ENCODE peak calls at places on chromosome 5, in nine cellular contexts. B is RWPE1, S is dorsolateral prefrontal cortex, V is lung, H is choroid plexus epithelial cell, I is GM12864, E is PC-9, M is HFF-Myc, Q is cardiac muscle cell. R is an unnamed sample.

GRCh38 chr5:151092750-151093149 is 11.9 kb upstream of the TNIP1 start:
- DNase-seq in V (peak), E (peak), S (no peak), H (peak), M (no peak), B (peak), I (no peak), Q (no peak), R (peak)

GRCh38 chr5:25862276-25862675 is 1176.1 kb downstream of the CDH9 start:
- DNase-seq in B (no peak), M (no peak), I (no peak), Q (no peak), H (no peak), E (no peak), S (no peak), V (no peak), R (no peak)

GRCh38 chr5:124755565-124755964 is 9.1 kb upstream of the ZNF608 start:
- DNase-seq in V (no peak), S (peak), H (peak), B (peak), E (no peak), M (no peak), Q (no peak), I (no peak), R (peak)

GRCh38 chr5:123754903-123755302 is 242.9 kb downstream of the CSNK1G3 start:
- DNase-seq in E (no peak), B (no peak), S (no peak), V (no peak), H (peak), M (no peak), I (no peak), Q (peak), R (no peak)

GRCh38 chr5:120528609-120529008 is 64.5 kb downstream of the PRR16 start:
- DNase-seq in E (no peak), Q (no peak), I (no peak), S (no peak), B (no peak), M (no peak), H (no peak), V (no peak), R (no peak)

GRCh38 chr5:79474416-79475173 is 39.3 kb downstream of the HOMER1 start:
- DNase-seq in H (no peak), E (no peak), B (no peak), S (no peak), I (no peak), M (peak), Q (no peak), V (no peak), R (no peak)

GRCh38 chr5:144422025-144422424 is 251.4 kb downstream of the KCTD16 start:
- DNase-seq in H (no peak), V (no peak), I (no peak), E (no peak), B (no peak), Q (no peak), M (no peak), S (no peak), R (no peak)

GRCh38 chr5:172858990-172859811 is 25.1 kb downstream of the ERGIC1 start:
- DNase-seq in M (no peak), I (no peak), Q (peak), V (peak), E (peak), H (peak), S (no peak), B (no peak), R (no peak)

GRCh38 chr5:112914584-112914983 is 7.4 kb downstream of the REEP5 start:
- DNase-seq in M (no peak), Q (peak), V (no peak), E (no peak), S (no peak), H (peak), B (no peak), I (no peak), R (no peak)

GRCh38 chr5:144122081-144122480 is 48.4 kb downstream of the YIPF5 start:
- DNase-seq in H (no peak), B (no peak), Q (no peak), V (no peak), E (no peak), I (no peak), M (no peak), S (no peak), R (no peak)

GRCh38 chr5:173880306-173880985 is 7.7 kb upstream of the CPEB4 start:
- DNase-seq in Q (no peak), E (peak), B (no peak), I (no peak), H (peak), M (no peak), S (no peak), V (no peak), R (no peak)

GRCh38 chr5:142784405-142784955 is 14.3 kb downstream of the ARHGAP26 start:
- DNase-seq in Q (no peak), I (no peak), E (no peak), B (no peak), S (no peak), H (no peak), M (no peak), V (no peak), R (no peak)

GRCh38 chr5:14244721-14245518 is 101.8 kb downstream of the TRIO start:
- DNase-seq in B (no peak), Q (no peak), V (no peak), M (no peak), E (no peak), I (no peak), H (peak), S (no peak), R (no peak)

GRCh38 chr5:61808884-61809283 is 476.8 kb downstream of the ZSWIM6 start:
- DNase-seq in E (no peak), Q (no peak), V (no peak), M (no peak), S (no peak), I (no peak), B (no peak), H (no peak), R (no peak)

GRCh38 chr5:116361171-116361967 is 213.3 kb downstream of the SEMA6A start:
- DNase-seq in M (no peak), Q (peak), I (no peak), H (peak), B (no peak), V (no peak), E (no peak), S (peak), R (no peak)

GRCh38 chr5:34524123-34524522 is 132.0 kb upstream of the RAI14 start:
- DNase-seq in H (peak), M (no peak), E (peak), S (no peak), Q (no peak), I (no peak), B (peak), V (no peak), R (peak)

GRCh38 chr5:170221319-170221718 is 11.5 kb upstream of the C5orf58 start:
- DNase-seq in S (no peak), H (peak), E (no peak), M (no peak), I (no peak), V (no peak), B (no peak), Q (no peak), R (no peak)
- TF ChIP-seq CTCF in S (no peak), H (peak), E (no peak), M (no peak), I (no peak), V (no peak), B (no peak), Q (peak), R (no peak)

GRCh38 chr5:110054240-110054639 is 364.5 kb downstream of the MAN2A1 start:
- DNase-seq in S (no peak), V (no peak), E (no peak), Q (peak), H (peak), M (peak), B (peak), I (peak), R (peak)
- TF ChIP-seq CTCF in S (no peak), V (no peak), E (no peak), Q (peak), H (peak), M (no peak), B (peak), I (peak), R (peak)

GRCh38 chr5:1382248-1382700 is 37.4 kb upstream of the CLPTM1L start:
- DNase-seq in H (no peak), S (no peak), I (no peak), V (no peak), E (no peak), Q (no peak), B (no peak), M (no peak), R (no peak)

GRCh38 chr5:1383886-1384401 is 39.0 kb upstream of the CLPTM1L start:
- DNase-seq in S (no peak), H (no peak), B (no peak), M (no peak), E (no peak), Q (peak), I (no peak), V (no peak), R (no peak)

GRCh38 chr5:1381370-1382247 is 36.7 kb upstream of the CLPTM1L start:
- DNase-seq in H (no peak), Q (no peak), S (no peak), B (no peak), V (no peak), E (no peak), M (no peak), I (no peak), R (no peak)

GRCh38 chr5:1384521-1384920 is 39.6 kb upstream of the CLPTM1L start:
- DNase-seq in B (no peak), I (no peak), S (no peak), E (no peak), Q (no peak), H (no peak), V (no peak), M (no peak), R (no peak)

GRCh38 chr5:1383344-1383743 is 38.4 kb upstream of the CLPTM1L start:
- DNase-seq in V (no peak), S (no peak), Q (peak), M (no peak), B (no peak), H (no peak), I (no peak), E (no peak), R (no peak)
- TF ChIP-seq CTCF in V (no peak), S (no peak), Q (no peak), M (no peak), B (no peak), H (no peak), I (no peak), E (no peak), R (no peak)

GRCh38 chr5:122295138-122295537 is 16.9 kb upstream of the SNCAIP start:
- DNase-seq in I (peak), B (no peak), S (no peak), M (no peak), E (no peak), Q (peak), V (no peak), H (no peak), R (peak)
- TF ChIP-seq CTCF in I (peak), B (no peak), S (peak), M (peak), E (no peak), Q (peak), V (no peak), H (peak), R (no peak)

DNA sequence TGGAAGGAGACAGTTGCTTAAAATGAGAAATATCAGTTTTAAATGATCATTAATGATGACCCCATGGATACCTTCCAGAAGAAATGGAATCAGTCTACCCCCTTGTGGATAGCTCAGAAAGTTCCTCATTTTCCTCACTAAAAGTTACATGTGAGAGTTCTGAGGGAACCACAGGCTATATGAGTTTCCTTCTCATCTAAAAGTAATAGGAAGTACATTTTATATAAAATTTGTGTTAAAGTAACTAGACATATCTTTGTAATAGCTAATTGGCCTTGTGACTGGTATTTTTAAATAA is 104.9 kb upstream of the SLC25A48 start:
- DNase-seq in H (peak), B (peak), I (no peak), Q (no peak), V (no peak), E (no peak), M (no peak), S (no peak), R (peak)
- TF ChIP-seq CTCF in H (peak), B (no peak), I (no peak), Q (no peak), V (no peak), E (peak), M (no peak), S (no peak), R (peak)

DNA sequence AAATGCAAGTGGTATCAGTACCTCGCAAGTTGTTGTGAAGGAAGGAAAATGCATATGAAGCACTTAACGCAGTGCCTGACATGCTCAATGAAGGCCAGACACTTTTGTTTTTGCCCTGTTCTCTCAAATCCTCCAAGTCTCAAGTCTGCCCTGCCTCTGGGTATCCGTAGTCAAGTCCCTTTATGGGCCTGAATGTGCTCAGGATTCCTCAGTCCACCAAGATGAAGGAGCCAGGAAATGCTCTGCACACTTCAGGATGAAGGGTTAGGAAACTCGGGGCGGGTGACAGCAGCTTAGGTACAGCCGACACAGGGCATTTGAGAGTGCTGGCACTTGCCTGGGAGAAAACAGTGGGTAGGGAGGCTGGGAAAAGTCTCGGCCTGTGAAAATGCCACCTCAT is 1.4 kb downstream of the ECSCR start:
- DNase-seq in B (no peak), I (no peak), M (no peak), Q (no peak), S (no peak), E (no peak), H (no peak), V (no peak), R (no peak)
- TF ChIP-seq CTCF in B (no peak), I (no peak), M (no peak), Q (no peak), S (no peak), E (no peak), H (no peak), V (no peak), R (no peak)

GRCh38 chr5:169970911-169971436 is 9.3 kb downstream of the INSYN2B start:
- DNase-seq in S (no peak), H (peak), I (no peak), M (peak), B (peak), V (no peak), Q (no peak), E (peak), R (peak)
- TF ChIP-seq CTCF in S (no peak), H (no peak), I (no peak), M (no peak), B (no peak), V (no peak), Q (no peak), E (no peak), R (no peak)

GRCh38 chr5:160649304-160649703 is 202.7 kb downstream of the ATP10B start:
- DNase-seq in B (peak), H (no peak), S (no peak), I (no peak), E (no peak), Q (no peak), V (no peak), M (no peak), R (peak)
- TF ChIP-seq CTCF in B (peak), H (no peak), S (peak), I (peak), E (peak), Q (no peak), V (no peak), M (no peak), R (peak)

GRCh38 chr5:135220394-135221186 is 178.4 kb downstream of the MACROH2A1 start:
- DNase-seq in I (no peak), Q (no peak), S (no peak), B (no peak), V (no peak), E (no peak), H (no peak), M (no peak), R (no peak)

GRCh38 chr5:135219239-135219638 is 179.8 kb downstream of the MACROH2A1 start:
- DNase-seq in E (no peak), Q (no peak), H (no peak), M (no peak), V (no peak), S (no peak), B (no peak), I (no peak), R (no peak)

GRCh38 chr5:135218486-135218755 is 180.6 kb downstream of the MACROH2A1 start:
- DNase-seq in E (no peak), I (no peak), V (no peak), M (no peak), B (no peak), H (no peak), Q (no peak), S (no peak), R (no peak)

GRCh38 chr5:135221187-135221473 is 177.9 kb downstream of the MACROH2A1 start:
- DNase-seq in Q (no peak), H (no peak), B (no peak), E (no peak), I (no peak), V (no peak), M (no peak), S (no peak), R (no peak)

DNA sequence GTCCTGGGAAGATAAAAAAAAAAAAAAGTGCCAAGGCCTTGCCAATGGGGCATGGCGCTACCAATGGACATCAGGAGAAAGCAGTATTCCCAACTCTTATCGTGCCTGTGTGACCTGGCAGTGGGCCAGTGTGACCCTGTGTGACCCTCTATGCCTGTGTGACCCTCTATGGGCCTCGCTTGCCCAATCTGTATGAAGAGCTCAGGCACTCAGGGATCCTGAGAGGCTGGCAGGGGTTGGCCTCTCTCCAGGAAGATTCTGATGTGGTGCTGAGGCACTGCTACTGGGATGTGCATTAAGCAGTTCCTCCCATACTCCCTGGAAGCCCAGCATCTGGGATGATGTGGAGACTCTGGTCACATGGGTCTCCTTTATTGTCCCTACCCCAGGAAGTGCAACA is 179.2 kb downstream of the MACROH2A1 start:
- DNase-seq in M (no peak), V (no peak), B (no peak), Q (no peak), S (no peak), I (no peak), E (no peak), H (no peak), R (no peak)
- TF ChIP-seq CTCF in M (no peak), V (no peak), B (no peak), Q (no peak), S (no peak), I (no peak), E (no peak), H (no peak), R (no peak)

R was measured in MCF 10A.